ENCODE peak calls at places on chromosomes 1 and 21, in four cellular contexts. H is AG09319, X is head of caudate nucleus, S is sigmoid colon. P is an unnamed sample.

GRCh38 chr1:91091812-91092211 is 70.0 kb upstream of the ZNF644 start:
- DNase-seq in H (no peak), X (no peak), S (no peak), P (no peak)

GRCh38 chr21:45408811-45409261 is 3.9 kb downstream of the COL18A1 start:
- DNase-seq in H (no peak), X (no peak), S (peak), P (no peak)

GRCh38 chr21:32771134-32771523 is 426 bp downstream of the PAXBP1 start:
- DNase-seq in H (no peak), X (peak), S (peak), P (peak)

GRCh38 chr1:231855966-231856365 is 229.4 kb downstream of the DISC1 start:
- DNase-seq in H (no peak), X (no peak), S (no peak), P (no peak)

GRCh38 chr1:53048960-53049573 is 12.9 kb upstream of the PODN start:
- DNase-seq in H (no peak), X (no peak), S (no peak), P (no peak)

GRCh38 chr1:232472485-232473041 is 157.4 kb downstream of the SIPA1L2 start:
- DNase-seq in H (no peak), X (no peak), S (no peak), P (no peak)

GRCh38 chr1:47196622-47197021 is 6.8 kb upstream of the PDZK1IP1 start:
- DNase-seq in H (no peak), X (no peak), S (peak), P (no peak)

GRCh38 chr1:228101614-228101993 is 1.5 kb downstream of the C1orf35 start:
- DNase-seq in H (no peak), X (no peak), S (peak), P (no peak)

GRCh38 chr1:91104712-91105111 is 82.9 kb upstream of the ZNF644 start:
- DNase-seq in H (no peak), X (no peak), S (no peak), P (no peak)

P was measured in stimulated activated CD4-positive, alpha-beta T cell treated with anti-CD3 and anti-CD28 coated beads, Interleukin-1b, Interleukin-23, amount 100 ng/mL, for 24 hours.